ENCODE peak calls at places on chromosome 18, in five cellular contexts. S is stimulated activated CD4-positive, alpha-beta T cell treated with anti-CD3 and anti-CD28 coated beads, Interleukin-12 subunit alpha, Interleukin-12 subunit beta, amount 100 ng/mL, for 24 hours; M is germinal center; W is endothelial cell; F is NCI-H748 treated with DMSO at 0.1 percent for 48 hours. E is an unnamed sample.

GRCh38 chr18:68121826-68122225 is 593.1 kb downstream of the TMX3 start:
- DNase-seq in S (no peak), M (no peak), W (no peak), F (no peak), E (no peak)

GRCh38 chr18:78641689-78642231 is 337.9 kb upstream of the SALL3 start:
- DNase-seq in S (no peak), M (no peak), W (no peak), F (no peak), E (no peak)

GRCh38 chr18:8548186-8548585 is 61.1 kb upstream of the RAB12 start:
- DNase-seq in S (no peak), M (no peak), W (no peak), F (no peak), E (no peak)

GRCh38 chr18:70397259-70397925 is 108.5 kb downstream of the SOCS6 start:
- DNase-seq in S (no peak), M (no peak), W (no peak), F (no peak), E (no peak)

GRCh38 chr18:13414542-13414941 is 196.0 kb downstream of the LDLRAD4 start:
- DNase-seq in S (no peak), M (no peak), W (no peak), F (peak), E (no peak)

GRCh38 chr18:10715791-10716190 is 190.0 kb downstream of the NAPG start:
- DNase-seq in S (no peak), M (no peak), W (no peak), F (no peak), E (no peak)

GRCh38 chr18:51196811-51197660 is 445 bp downstream of the MEX3C start:
- DNase-seq in S (no peak), M (peak), W (peak), F (peak), E (peak)

GRCh38 chr18:9055185-9055584 is 47.3 kb upstream of the NDUFV2 start:
- DNase-seq in S (no peak), M (no peak), W (no peak), F (no peak), E (no peak)

GRCh38 chr18:9025104-9025838 is 77.2 kb upstream of the NDUFV2 start:
- DNase-seq in S (no peak), M (no peak), W (no peak), F (no peak), E (no peak)

GRCh38 chr18:71114550-71115210 is 825.8 kb downstream of the SOCS6 start:
- DNase-seq in S (no peak), M (no peak), W (no peak), F (peak), E (no peak)

GRCh38 chr18:33440384-33441043 is at the start of gene CCDC178:
- DNase-seq in S (no peak), M (no peak), W (peak), F (peak), E (peak)

GRCh38 chr18:6920099-6920955 is 190.8 kb downstream of the ARHGAP28 start:
- DNase-seq in S (no peak), M (peak), W (peak), F (peak), E (peak)

GRCh38 chr18:28086530-28087172 is 90.3 kb downstream of the CDH2 start:
- DNase-seq in S (no peak), M (no peak), W (no peak), F (no peak), E (no peak)

GRCh38 chr18:77053616-77054287 is 78.8 kb downstream of the MBP start:
- DNase-seq in S (no peak), M (no peak), W (no peak), F (no peak), E (no peak)

GRCh38 chr18:31491586-31491985 is 6.4 kb upstream of the DSG2 start:
- DNase-seq in S (no peak), M (no peak), W (no peak), F (no peak), E (no peak)

GRCh38 chr18:10304853-10305252 is 149.6 kb upstream of the APCDD1 start:
- DNase-seq in S (no peak), M (no peak), W (no peak), F (no peak), E (no peak)

GRCh38 chr18:27242392-27243047 is 57.4 kb upstream of the CHST9 start:
- DNase-seq in S (no peak), M (no peak), W (no peak), F (no peak), E (no peak)

GRCh38 chr18:60739212-60739611 is 366.6 kb upstream of the MC4R start:
- DNase-seq in S (no peak), M (no peak), W (no peak), F (no peak), E (no peak)

GRCh38 chr18:37565985-37566478 is 434 bp upstream of the CELF4 start:
- DNase-seq in S (no peak), M (no peak), W (peak), F (peak), E (peak)

GRCh38 chr18:46832856-46833255 is 76.0 kb upstream of the ST8SIA5 start:
- DNase-seq in S (no peak), M (no peak), W (no peak), F (no peak), E (no peak)

GRCh38 chr18:23121133-23121532 is 14.2 kb upstream of the CABLES1 start:
- DNase-seq in S (no peak), M (no peak), W (no peak), F (no peak), E (no peak)

GRCh38 chr18:13176847-13177246 is 41.7 kb upstream of the LDLRAD4 start:
- DNase-seq in S (no peak), M (no peak), W (no peak), F (no peak), E (no peak)

GRCh38 chr18:77165489-77166415 is 33.2 kb upstream of the MBP start:
- DNase-seq in S (no peak), M (no peak), W (no peak), F (no peak), E (no peak)

GRCh38 chr18:45050712-45051639 is 370.3 kb downstream of the SETBP1 start:
- DNase-seq in S (no peak), M (no peak), W (no peak), F (no peak), E (no peak)

GRCh38 chr18:273525-273924 is 5.7 kb upstream of the THOC1 start:
- DNase-seq in S (no peak), M (no peak), W (no peak), F (no peak), E (no peak)

GRCh38 chr18:29449424-29449823 is 1272.5 kb upstream of the CDH2 start:
- DNase-seq in S (no peak), M (no peak), W (no peak), F (no peak), E (no peak)

GRCh38 chr18:56168049-56168781 is 470.2 kb downstream of the TXNL1 start:
- DNase-seq in S (no peak), M (no peak), W (no peak), F (no peak), E (no peak)

GRCh38 chr18:63963610-63964256 is 6.1 kb upstream of the SERPINB8 start:
- DNase-seq in S (no peak), M (peak), W (peak), F (peak), E (no peak)

GRCh38 chr18:40485318-40485717 is 1469.7 kb upstream of the PIK3C3 start:
- DNase-seq in S (no peak), M (no peak), W (no peak), F (no peak), E (no peak)

GRCh38 chr18:9731380-9731779 is 23.3 kb downstream of the RAB31 start:
- DNase-seq in S (no peak), M (no peak), W (no peak), F (no peak), E (no peak)

GRCh38 chr18:42614619-42615293 is 500.7 kb downstream of the RIT2 start:
- DNase-seq in S (no peak), M (no peak), W (no peak), F (peak), E (no peak)